ENCODE peak calls at places on chromosomes 3 and 15, in six cellular contexts. U is body of pancreas, F is endothelial cell of umbilical vein, L is ovary, P is A549, Q is HAP-1. G is an unnamed sample.

GRCh38 chr3:57298041-57298440 is 5.6 kb upstream of the ASB14 start:
- DNase-seq in U (no peak), F (no peak), L (no peak), P (peak; percentile 36), Q (no peak), G (no peak)

GRCh38 chr3:192005989-192006388 is 545.0 kb downstream of the PYDC2 start:
- DNase-seq in U (no peak), F (peak; percentile 20), L (no peak), P (no peak), Q (no peak), G (peak; percentile 1)

GRCh38 chr3:182315313-182315712 is 478.0 kb upstream of the ATP11B start:
- DNase-seq in U (no peak), F (no peak), L (no peak), P (no peak), Q (no peak), G (no peak)

GRCh38 chr15:78130466-78131294 is 565 bp downstream of the CIB2 start:
- DNase-seq in U (no peak), F (no peak), L (peak; percentile 50), P (no peak), Q (no peak), G (no peak)

GRCh38 chr3:81554805-81555204 is 206.6 kb downstream of the GBE1 start:
- DNase-seq in U (no peak), F (peak; percentile 73), L (peak; percentile 13), P (no peak), Q (no peak), G (peak; percentile 84)

GRCh38 chr3:32821686-32822296 is 4.0 kb downstream of the TRIM71 start:
- DNase-seq in U (peak; percentile 6), F (no peak), L (no peak), P (no peak), Q (no peak), G (no peak)

GRCh38 chr15:34043391-34043790 is 4.4 kb upstream of the AVEN start:
- DNase-seq in U (no peak), F (no peak), L (no peak), P (no peak), Q (no peak), G (peak; percentile 40)

GRCh38 chr15:59376735-59377134 is 4.1 kb upstream of the MYO1E start:
- DNase-seq in U (no peak), F (peak; percentile 37), L (no peak), P (no peak), Q (no peak), G (no peak)

GRCh38 chr3:8239718-8240698 is 261.6 kb upstream of the LMCD1 start:
- DNase-seq in U (peak; percentile 20), F (peak; percentile 62), L (no peak), P (peak; percentile 35), Q (peak; percentile 41), G (peak; percentile 71)

GRCh38 chr15:92681141-92681622 is 25.6 kb upstream of the FAM174B start:
- DNase-seq in U (peak; percentile 47), F (peak; percentile 74), L (no peak), P (no peak), Q (no peak), G (peak; percentile 95)

GRCh38 chr3:50201573-50202315 is 3.3 kb upstream of the SLC38A3 start:
- DNase-seq in U (peak; percentile 73), F (no peak), L (no peak), P (no peak), Q (no peak), G (no peak)

GRCh38 chr3:78818161-78818985 is 949.4 kb downstream of the ROBO1 start:
- DNase-seq in U (no peak), F (no peak), L (no peak), P (no peak), Q (no peak), G (no peak)

GRCh38 chr3:57078366-57079220 is 18.1 kb downstream of the SPATA12 start:
- DNase-seq in U (peak; percentile 67), F (peak; percentile 45), L (no peak), P (peak; percentile 51), Q (peak; percentile 13), G (peak; percentile 70)

GRCh38 chr3:56732109-56732508 is 49.0 kb upstream of the TASOR start:
- DNase-seq in U (no peak), F (no peak), L (no peak), P (no peak), Q (no peak), G (no peak)

GRCh38 chr3:156298938-156299337 is 178.6 kb downstream of the KCNAB1 start:
- DNase-seq in U (peak; percentile 75), F (no peak), L (no peak), P (no peak), Q (no peak), G (no peak)

GRCh38 chr15:31366169-31366734 is 39.6 kb downstream of the KLF13 start:
- DNase-seq in U (peak; percentile 55), F (no peak), L (peak; percentile 69), P (no peak), Q (peak; percentile 14), G (peak; percentile 54)

GRCh38 chr15:31367730-31368344 is 41.2 kb downstream of the KLF13 start:
- DNase-seq in U (peak; percentile 38), F (no peak), L (no peak), P (no peak), Q (no peak), G (no peak)

GRCh38 chr15:31365032-31365654 is 38.5 kb downstream of the KLF13 start:
- DNase-seq in U (no peak), F (no peak), L (no peak), P (no peak), Q (no peak), G (no peak)

GRCh38 chr15:31365655-31366127 is 39.1 kb downstream of the KLF13 start:
- DNase-seq in U (peak; percentile 99), F (no peak), L (peak; percentile 92), P (no peak), Q (peak; percentile 63), G (peak; percentile 97)

DNA sequence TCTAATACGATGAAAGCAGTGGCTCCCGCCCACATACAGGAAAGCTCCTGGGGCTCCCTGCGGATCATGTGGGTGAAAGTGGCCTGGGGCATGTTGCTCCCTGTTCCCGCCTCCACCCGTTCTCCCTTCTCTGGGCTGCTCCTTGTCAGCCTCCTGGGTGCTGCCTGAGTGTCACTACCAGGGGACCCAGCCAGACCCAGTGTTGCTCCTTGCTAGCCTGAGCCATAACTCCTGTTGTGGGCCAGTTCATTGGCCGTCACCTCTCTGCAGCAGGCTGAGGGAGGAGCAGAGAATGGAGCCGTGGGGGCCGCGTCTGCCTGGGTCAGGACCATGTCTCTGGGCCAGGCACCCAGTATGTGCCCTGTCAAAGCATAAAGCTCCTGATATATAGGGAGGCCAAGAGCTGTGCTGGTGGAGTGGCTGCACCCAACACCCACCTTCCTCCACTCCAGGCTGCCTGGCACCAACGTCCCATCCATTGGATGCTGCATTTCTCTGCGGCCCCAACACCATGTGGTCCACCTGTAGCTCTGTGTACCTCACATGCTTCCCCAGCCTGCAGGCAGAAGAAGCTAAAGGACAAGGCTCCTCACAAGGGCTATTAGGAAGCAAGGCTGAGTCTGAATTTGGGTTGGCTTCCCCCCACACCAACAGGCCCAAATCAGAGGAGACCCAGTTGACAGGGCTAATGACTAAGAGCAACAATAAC is 40.5 kb downstream of the KLF13 start:
- DNase-seq in U (peak; percentile 38), F (no peak), L (no peak), P (no peak), Q (no peak), G (no peak)
- H3K4me3 ChIP-seq in U (no peak overlapping the region), F (no peak overlapping the region), L (no peak overlapping the region), P (no peak overlapping the region), Q (no peak overlapping the region), G (no peak overlapping the region)

GRCh38 chr3:48431224-48432029 is 1.5 kb upstream of the PLXNB1 start:
- DNase-seq in U (no peak), F (no peak), L (no peak), P (no peak), Q (no peak), G (no peak)
- H3K4me1 ChIP-seq in U (peaks cover 47% of the 10 kb centered on the region), F (peaks cover 14% of the 10 kb centered on the region), L (peaks cover 38% of the 10 kb centered on the region), P (peaks cover 62% of the 10 kb centered on the region), Q (peaks cover 24% of the 10 kb centered on the region), G (peaks cover 15% of the 10 kb centered on the region)

GRCh38 chr3:171416061-171416460 is 44.1 kb downstream of the TNIK start:
- DNase-seq in U (no peak), F (no peak), L (no peak), P (no peak), Q (no peak), G (no peak)

GRCh38 chr3:171415070-171415469 is 45.1 kb downstream of the TNIK start:
- DNase-seq in U (no peak), F (no peak), L (no peak), P (no peak), Q (no peak), G (no peak)

GRCh38 chr3:171416666-171417065 is 43.5 kb downstream of the TNIK start:
- DNase-seq in U (no peak), F (no peak), L (no peak), P (no peak), Q (peak; percentile 62), G (no peak)

GRCh38 chr3:171417813-171418212 is 42.4 kb downstream of the TNIK start:
- DNase-seq in U (peak; percentile 15), F (peak; percentile 87), L (no peak), P (no peak), Q (no peak), G (no peak)

DNA sequence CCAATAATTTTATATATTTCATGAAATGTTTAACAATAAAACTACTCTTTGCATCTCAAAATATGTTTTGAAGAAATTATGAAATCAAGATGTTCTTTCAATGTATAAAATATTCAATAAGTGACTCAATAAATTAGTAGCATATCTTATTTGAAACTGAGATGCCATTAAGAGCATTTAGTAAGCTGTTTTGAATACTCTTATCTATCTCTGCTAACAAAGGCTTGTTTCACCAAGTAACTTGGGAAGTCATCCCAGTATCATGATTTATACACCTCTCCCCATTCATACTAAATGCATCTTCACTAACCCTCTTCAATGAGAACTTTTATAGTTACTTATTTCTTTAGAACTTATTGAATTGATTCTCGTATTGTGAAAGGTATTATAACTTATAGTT is 43.1 kb downstream of the TNIK start:
- DNase-seq in U (no peak), F (no peak), L (no peak), P (no peak), Q (no peak), G (no peak)
- H3K4me3 ChIP-seq in U (no peak overlapping the region), F (no peak overlapping the region), L (no peak overlapping the region), P (no peak overlapping the region), Q (no peak overlapping the region), G (no peak overlapping the region)

DNA sequence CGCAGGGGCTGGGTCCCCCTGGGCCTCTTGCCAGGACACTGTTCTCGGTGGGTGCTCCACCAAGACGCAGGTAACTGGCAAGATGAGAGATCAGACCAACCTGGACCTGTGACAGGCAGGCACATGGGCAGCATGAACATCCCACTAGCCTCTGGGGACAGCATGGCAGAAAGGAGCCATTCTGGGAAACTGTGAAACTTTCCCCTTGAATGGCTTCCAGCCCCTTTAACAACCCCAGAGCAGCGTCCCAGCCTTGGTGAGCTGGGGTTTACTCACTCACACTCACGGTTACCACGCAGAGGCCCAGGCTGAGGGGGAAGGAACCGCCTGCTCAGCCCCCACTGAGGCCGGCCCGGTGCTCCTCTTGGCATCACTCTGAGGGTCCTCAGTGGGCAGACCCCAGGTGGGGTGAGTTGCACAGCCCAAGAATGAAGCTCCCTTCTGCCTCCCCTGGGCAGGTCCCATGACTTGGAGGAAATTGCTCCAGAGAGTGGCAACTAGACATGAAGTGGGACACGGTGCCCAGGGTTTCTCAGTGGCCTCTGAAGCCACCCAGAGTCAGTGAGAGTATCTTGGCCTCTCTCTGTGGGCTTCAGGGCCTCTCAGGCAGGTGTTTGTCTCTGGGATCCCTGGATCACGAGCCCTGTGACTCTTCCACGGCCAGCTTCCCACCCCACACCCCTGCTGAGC is 15.2 kb upstream of the SRP14 start:
- DNase-seq in U (no peak), F (no peak), L (no peak), P (no peak), Q (no peak), G (no peak)
- H3K4me1 ChIP-seq in U (peaks cover 28% of the 10 kb centered on the region), F (no peaks in the 10 kb centered on the region), L (peaks cover 9% of the 10 kb centered on the region), P (peaks cover 7% of the 10 kb centered on the region), Q (no peaks in the 10 kb centered on the region), G (peaks cover 9% of the 10 kb centered on the region)